ENCODE peak calls at places on chromosomes 5 and 9, in ten cellular contexts. One of them, this sample, is unnamed.

GRCh38 chr9:130707225-130707976 is 13.8 kb downstream of the EXOSC2 start:
- DNase-seq in stimulated activated naive B cell treated with anti-CD40 and anti-IgM and Interleukin-4, amounts not matched to agents 10 μg/mL and 1 μg/mL and 100 μg/mL, for 72 hours: peak
- DNase-seq in BE2C: peak
- DNase-seq in NCI-H1436 treated with DMSO at 0.1 percent for 48 hours: no peak
- DNase-seq in Right ventricle myocardium superior: no peak
- DNase-seq in fibroblast of pulmonary artery: peak
- DNase-seq in T follicular helper cell: peak
- DNase-seq in HFFc6: peak
- DNase-seq in Calu3: peak
- DNase-seq in H54: no peak
- DNase-seq in this sample: no peak

GRCh38 chr9:109286571-109286977 is 34.3 kb downstream of the EPB41L4B start:
- DNase-seq in stimulated activated naive B cell treated with anti-CD40 and anti-IgM and Interleukin-4, amounts not matched to agents 10 μg/mL and 1 μg/mL and 100 μg/mL, for 72 hours: no peak
- DNase-seq in BE2C: no peak
- DNase-seq in NCI-H1436 treated with DMSO at 0.1 percent for 48 hours: no peak
- DNase-seq in Right ventricle myocardium superior: no peak
- DNase-seq in fibroblast of pulmonary artery: peak
- DNase-seq in T follicular helper cell: no peak
- DNase-seq in HFFc6: peak
- DNase-seq in Calu3: no peak
- DNase-seq in H54: peak
- DNase-seq in this sample: no peak

GRCh38 chr5:176444742-176445141 is 3.4 kb upstream of the FAF2 start:
- DNase-seq in stimulated activated naive B cell treated with anti-CD40 and anti-IgM and Interleukin-4, amounts not matched to agents 10 μg/mL and 1 μg/mL and 100 μg/mL, for 72 hours: no peak
- DNase-seq in BE2C: no peak
- DNase-seq in NCI-H1436 treated with DMSO at 0.1 percent for 48 hours: no peak
- DNase-seq in Right ventricle myocardium superior: no peak
- DNase-seq in fibroblast of pulmonary artery: no peak
- DNase-seq in T follicular helper cell: no peak
- DNase-seq in HFFc6: no peak
- DNase-seq in Calu3: no peak
- DNase-seq in H54: no peak
- DNase-seq in this sample: no peak

GRCh38 chr9:24459898-24460297 is 85.8 kb downstream of the IZUMO3 start:
- DNase-seq in stimulated activated naive B cell treated with anti-CD40 and anti-IgM and Interleukin-4, amounts not matched to agents 10 μg/mL and 1 μg/mL and 100 μg/mL, for 72 hours: no peak
- DNase-seq in BE2C: no peak
- DNase-seq in NCI-H1436 treated with DMSO at 0.1 percent for 48 hours: no peak
- DNase-seq in Right ventricle myocardium superior: no peak
- DNase-seq in fibroblast of pulmonary artery: peak
- DNase-seq in T follicular helper cell: no peak
- DNase-seq in HFFc6: no peak
- DNase-seq in Calu3: no peak
- DNase-seq in H54: no peak
- DNase-seq in this sample: no peak

GRCh38 chr9:16704096-16704488 is 166.4 kb downstream of the BNC2 start:
- DNase-seq in stimulated activated naive B cell treated with anti-CD40 and anti-IgM and Interleukin-4, amounts not matched to agents 10 μg/mL and 1 μg/mL and 100 μg/mL, for 72 hours: no peak
- DNase-seq in BE2C: no peak
- DNase-seq in NCI-H1436 treated with DMSO at 0.1 percent for 48 hours: no peak
- DNase-seq in Right ventricle myocardium superior: no peak
- DNase-seq in fibroblast of pulmonary artery: peak
- DNase-seq in T follicular helper cell: no peak
- DNase-seq in HFFc6: no peak
- DNase-seq in Calu3: no peak
- DNase-seq in H54: no peak
- DNase-seq in this sample: no peak

GRCh38 chr5:141609044-141609443 is 9.8 kb downstream of the DIAPH1 start:
- DNase-seq in stimulated activated naive B cell treated with anti-CD40 and anti-IgM and Interleukin-4, amounts not matched to agents 10 μg/mL and 1 μg/mL and 100 μg/mL, for 72 hours: no peak
- DNase-seq in BE2C: no peak
- DNase-seq in NCI-H1436 treated with DMSO at 0.1 percent for 48 hours: no peak
- DNase-seq in Right ventricle myocardium superior: no peak
- DNase-seq in fibroblast of pulmonary artery: no peak
- DNase-seq in T follicular helper cell: no peak
- DNase-seq in HFFc6: no peak
- DNase-seq in Calu3: no peak
- DNase-seq in H54: no peak
- DNase-seq in this sample: no peak

GRCh38 chr5:84017704-84018240 is 297.1 kb upstream of the HAPLN1 start:
- DNase-seq in stimulated activated naive B cell treated with anti-CD40 and anti-IgM and Interleukin-4, amounts not matched to agents 10 μg/mL and 1 μg/mL and 100 μg/mL, for 72 hours: no peak
- DNase-seq in BE2C: no peak
- DNase-seq in NCI-H1436 treated with DMSO at 0.1 percent for 48 hours: no peak
- DNase-seq in Right ventricle myocardium superior: no peak
- DNase-seq in fibroblast of pulmonary artery: no peak
- DNase-seq in T follicular helper cell: no peak
- DNase-seq in HFFc6: no peak
- DNase-seq in Calu3: no peak
- DNase-seq in H54: no peak
- DNase-seq in this sample: no peak

GRCh38 chr5:1661831-1662558 is 137.6 kb downstream of the MRPL36 start:
- DNase-seq in stimulated activated naive B cell treated with anti-CD40 and anti-IgM and Interleukin-4, amounts not matched to agents 10 μg/mL and 1 μg/mL and 100 μg/mL, for 72 hours: peak
- DNase-seq in BE2C: no peak
- DNase-seq in NCI-H1436 treated with DMSO at 0.1 percent for 48 hours: no peak
- DNase-seq in Right ventricle myocardium superior: peak
- DNase-seq in fibroblast of pulmonary artery: no peak
- DNase-seq in T follicular helper cell: no peak
- DNase-seq in HFFc6: no peak
- DNase-seq in Calu3: no peak
- DNase-seq in H54: no peak
- DNase-seq in this sample: no peak

GRCh38 chr9:127578952-127579853 is 32.9 kb upstream of the STXBP1 start:
- DNase-seq in stimulated activated naive B cell treated with anti-CD40 and anti-IgM and Interleukin-4, amounts not matched to agents 10 μg/mL and 1 μg/mL and 100 μg/mL, for 72 hours: peak
- DNase-seq in BE2C: peak
- DNase-seq in NCI-H1436 treated with DMSO at 0.1 percent for 48 hours: no peak
- DNase-seq in Right ventricle myocardium superior: peak
- DNase-seq in fibroblast of pulmonary artery: peak
- DNase-seq in T follicular helper cell: no peak
- DNase-seq in HFFc6: peak
- DNase-seq in Calu3: peak
- DNase-seq in H54: peak
- DNase-seq in this sample: no peak

GRCh38 chr5:22709743-22710142 is 143.4 kb downstream of the CDH12 start:
- DNase-seq in stimulated activated naive B cell treated with anti-CD40 and anti-IgM and Interleukin-4, amounts not matched to agents 10 μg/mL and 1 μg/mL and 100 μg/mL, for 72 hours: no peak
- DNase-seq in BE2C: no peak
- DNase-seq in NCI-H1436 treated with DMSO at 0.1 percent for 48 hours: no peak
- DNase-seq in Right ventricle myocardium superior: no peak
- DNase-seq in fibroblast of pulmonary artery: no peak
- DNase-seq in T follicular helper cell: no peak
- DNase-seq in HFFc6: no peak
- DNase-seq in Calu3: no peak
- DNase-seq in H54: no peak
- DNase-seq in this sample: no peak

GRCh38 chr9:81589392-81589791 is 100.0 kb downstream of the TLE1 start:
- DNase-seq in stimulated activated naive B cell treated with anti-CD40 and anti-IgM and Interleukin-4, amounts not matched to agents 10 μg/mL and 1 μg/mL and 100 μg/mL, for 72 hours: no peak
- DNase-seq in BE2C: no peak
- DNase-seq in NCI-H1436 treated with DMSO at 0.1 percent for 48 hours: no peak
- DNase-seq in Right ventricle myocardium superior: no peak
- DNase-seq in fibroblast of pulmonary artery: no peak
- DNase-seq in T follicular helper cell: no peak
- DNase-seq in HFFc6: no peak
- DNase-seq in Calu3: no peak
- DNase-seq in H54: no peak
- DNase-seq in this sample: no peak

GRCh38 chr5:71887680-71888079 is 168.6 kb downstream of the CARTPT start:
- DNase-seq in stimulated activated naive B cell treated with anti-CD40 and anti-IgM and Interleukin-4, amounts not matched to agents 10 μg/mL and 1 μg/mL and 100 μg/mL, for 72 hours: peak
- DNase-seq in BE2C: no peak
- DNase-seq in NCI-H1436 treated with DMSO at 0.1 percent for 48 hours: peak
- DNase-seq in Right ventricle myocardium superior: no peak
- DNase-seq in fibroblast of pulmonary artery: peak
- DNase-seq in T follicular helper cell: no peak
- DNase-seq in HFFc6: peak
- DNase-seq in Calu3: peak
- DNase-seq in H54: peak
- DNase-seq in this sample: peak